ENCODE peak calls at places on chromosomes 3 and 15, in six cellular contexts. U is heart left ventricle, B is tibial nerve, S is upper lobe of right lung, T is hepatocyte, R is Peyer's patch. Z is an unnamed sample. For H3K4me1, the result is how much of the 10 kb centered on the place peaks cover.

GRCh38 chr3:154862265-154862664 is 217.9 kb upstream of the MME start:
- DNase-seq in U (no peak), B (no peak), S (no peak), T (no peak), R (no peak), Z (no peak)

GRCh38 chr3:110804856-110805255 is 266.8 kb upstream of the NECTIN3 start:
- DNase-seq in U (no peak), B (no peak), S (no peak), T (no peak), R (no peak), Z (no peak)

GRCh38 chr15:59274126-59274970 is 67.7 kb downstream of the LDHAL6B start:
- DNase-seq in U (no peak), B (no peak), S (no peak), T (no peak), R (no peak), Z (no peak)

GRCh38 chr3:167861649-167862048 is 126.1 kb downstream of the SERPINI1 start:
- DNase-seq in U (no peak), B (no peak), S (no peak), T (no peak), R (no peak), Z (no peak)

GRCh38 chr3:152076148-152076547 is 192.6 kb upstream of the MBNL1 start:
- DNase-seq in U (no peak), B (no peak), S (no peak), T (no peak), R (no peak), Z (no peak)

GRCh38 chr15:62782896-62783295 is 259.7 kb upstream of the TPM1 start:
- DNase-seq in U (no peak), B (no peak), S (no peak), T (no peak), R (no peak), Z (no peak)

GRCh38 chr15:60179786-60180391 is 175.8 kb downstream of the FOXB1 start:
- DNase-seq in U (no peak), B (peak), S (no peak), T (peak), R (no peak), Z (peak)

GRCh38 chr15:83064859-83065258 is 2.2 kb downstream of the BTBD1 start:
- DNase-seq in U (no peak), B (no peak), S (no peak), T (no peak), R (no peak), Z (no peak)

GRCh38 chr15:83372434-83372873 is 74.7 kb upstream of the SH3GL3 start:
- DNase-seq in U (no peak), B (no peak), S (no peak), T (no peak), R (no peak), Z (no peak)

GRCh38 chr3:16464499-16465150 is 48.9 kb downstream of the RFTN1 start:
- DNase-seq in U (no peak), B (no peak), S (no peak), T (no peak), R (no peak), Z (no peak)

GRCh38 chr15:46277994-46278885 is 643.4 kb downstream of the SQOR start:
- DNase-seq in U (no peak), B (no peak), S (no peak), T (no peak), R (no peak), Z (no peak)

DNA sequence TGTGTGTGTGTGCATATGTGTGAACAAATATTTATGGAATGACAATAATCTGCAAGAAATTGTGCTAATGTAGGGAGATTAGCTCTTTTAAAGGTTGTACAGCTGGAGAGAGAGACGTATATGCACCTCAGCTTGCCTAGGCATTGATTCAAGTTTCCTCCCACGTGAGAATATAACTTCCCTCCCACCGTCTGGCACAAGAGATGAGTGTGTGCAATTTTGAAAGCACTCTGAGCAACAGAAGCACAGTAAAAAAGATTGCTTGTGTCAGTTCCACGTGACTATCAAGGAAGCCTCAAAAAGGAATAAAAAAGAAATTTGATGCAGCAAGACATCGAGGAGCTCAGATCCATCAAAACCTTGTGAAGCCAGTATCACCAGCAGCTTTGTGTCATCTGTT is 435.3 kb downstream of the TUSC7 start:
- DNase-seq in U (no peak), B (no peak), S (no peak), T (no peak), R (no peak), Z (no peak)
- TF ChIP-seq CTCF in U (no peak), B (no peak), S (no peak), T (no peak), R (no peak), Z (no peak)

GRCh38 chr15:70492240-70493177 is 270.8 kb downstream of the UACA start:
- DNase-seq in U (peak), B (no peak), S (peak), T (peak), R (peak), Z (peak)
- H3K4me1 ChIP-seq in U (under half), B (under half), S (under half), T (under half), R (under half), Z (half or more)

GRCh38 chr3:157533298-157533870 is 30.2 kb upstream of the VEPH1 start:
- DNase-seq in U (no peak), B (no peak), S (no peak), T (no peak), R (no peak), Z (no peak)
- H3K4me3 ChIP-seq in U (no peak), B (no peak), S (no peak), T (no peak), R (no peak), Z (no peak)

DNA sequence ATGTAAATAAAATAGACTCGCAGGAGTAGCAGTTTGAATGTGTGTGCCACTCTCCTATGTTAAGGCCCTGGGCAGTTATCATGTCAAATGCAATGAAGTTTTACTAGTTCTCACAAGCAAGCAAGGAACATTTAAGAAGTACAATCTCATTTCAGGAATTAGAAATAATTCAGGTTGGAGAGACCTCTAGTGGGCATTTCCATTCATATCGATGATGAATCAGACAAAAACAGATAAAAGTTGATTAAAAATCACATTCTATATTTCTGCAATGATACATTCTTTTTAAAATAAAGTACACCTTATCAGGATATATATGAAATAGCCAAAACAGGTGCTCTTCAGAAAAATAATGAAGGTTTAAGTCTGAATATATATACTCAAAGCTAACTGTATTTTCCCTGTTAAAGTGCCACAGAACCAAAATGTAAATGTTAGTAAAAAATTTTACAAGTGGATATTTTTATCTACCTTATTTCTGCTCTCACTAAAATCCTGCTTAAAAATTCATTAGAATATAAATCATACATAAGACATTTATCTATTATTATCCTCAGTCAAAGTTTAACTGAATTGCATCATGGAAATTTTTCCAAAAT is 492.4 kb upstream of the FRG2C start:
- DNase-seq in U (no peak), B (no peak), S (no peak), T (peak), R (no peak), Z (no peak)
- TF ChIP-seq CTCF in U (no peak), B (no peak), S (peak), T (peak), R (peak), Z (no peak)

GRCh38 chr3:170711786-170712185 is 125.9 kb upstream of the SLC7A14 start:
- DNase-seq in U (no peak), B (no peak), S (no peak), T (no peak), R (no peak), Z (no peak)
- H3K4me1 ChIP-seq in U (under half), B (under half), S (under half), T (under half), R (under half), Z (under half)

GRCh38 chr15:94262201-94262600 is 30.8 kb downstream of the MCTP2 start:
- DNase-seq in U (no peak), B (no peak), S (no peak), T (no peak), R (no peak), Z (no peak)
- H3K4me3 ChIP-seq in U (no peak), B (no peak), S (no peak), T (no peak), R (no peak), Z (no peak)

Z was measured in CD8-positive, alpha-beta T cell.